ENCODE peak calls at places on chromosomes 7 and 10, in seven cellular contexts. X is mesendoderm, U is IMR-90, C is trophoblast cell, B is H9, M is mesenchymal stem cell, Y is H1. K is an unnamed sample.

GRCh38 chr7:140049339-140050024 is 13.3 kb downstream of the PARP12 start:
- DNase-seq in M (no peak), U (no peak), B (no peak), X (no peak), Y (no peak), C (no peak), K (no peak)

GRCh38 chr10:77114181-77114821 is 523.3 kb downstream of the KCNMA1 start:
- DNase-seq in X (no peak), Y (peak), C (no peak), B (peak), U (no peak), M (no peak), K (no peak)

GRCh38 chr10:112246-112645 is 23.0 kb upstream of the ZMYND11 start:
- DNase-seq in M (peak), C (peak), X (no peak), B (no peak), U (peak), Y (no peak), K (no peak)

GRCh38 chr10:2839081-2839725 is 228.1 kb upstream of the PFKP start:
- DNase-seq in Y (peak), M (peak), C (peak), U (peak), X (peak), B (peak), K (peak)

GRCh38 chr7:44534087-44534486 is 7.0 kb downstream of the NPC1L1 start:
- DNase-seq in B (no peak), M (peak), X (no peak), Y (no peak), U (peak), C (no peak), K (no peak)

GRCh38 chr7:70134029-70134445 is 535.8 kb downstream of the AUTS2 start:
- DNase-seq in Y (no peak), B (no peak), M (no peak), U (no peak), C (no peak), X (no peak), K (no peak)

GRCh38 chr7:31372538-31372937 is 32.0 kb upstream of the NEUROD6 start:
- DNase-seq in M (no peak), B (no peak), Y (no peak), X (no peak), U (no peak), C (no peak), K (no peak)

GRCh38 chr7:26399747-26400146 is 108.1 kb downstream of the SNX10 start:
- DNase-seq in C (no peak), Y (no peak), X (no peak), M (no peak), B (no peak), U (no peak), K (no peak)

GRCh38 chr10:67662415-67662814 is 33.6 kb downstream of the CTNNA3 start:
- DNase-seq in C (no peak), M (no peak), X (no peak), U (no peak), Y (no peak), B (no peak), K (no peak)

GRCh38 chr7:48411619-48412018 is 240.4 kb downstream of the ABCA13 start:
- DNase-seq in M (no peak), C (no peak), X (no peak), Y (no peak), B (no peak), U (no peak), K (no peak)

GRCh38 chr10:100930368-100930767 is 17.6 kb downstream of the SLF2 start:
- DNase-seq in M (peak), C (no peak), Y (no peak), U (peak), B (no peak), X (peak), K (no peak)

GRCh38 chr7:2224491-2224928 is 8.2 kb downstream of the MAD1L1 start:
- DNase-seq in M (no peak), Y (no peak), X (no peak), U (no peak), C (no peak), B (no peak), K (no peak)

GRCh38 chr7:107815254-107815882 is 12.3 kb upstream of the SLC26A3 start:
- DNase-seq in X (no peak), B (no peak), M (no peak), Y (no peak), C (no peak), U (no peak), K (no peak)

GRCh38 chr7:38658916-38659315 is 27.7 kb upstream of the AMPH start:
- DNase-seq in U (peak), X (no peak), B (no peak), M (no peak), C (no peak), Y (no peak), K (no peak)

GRCh38 chr10:45581497-45582385 is 90.8 kb downstream of the ZFAND4 start:
- DNase-seq in M (no peak), C (no peak), X (no peak), U (peak), B (no peak), Y (no peak), K (no peak)

GRCh38 chr10:132535065-132535651 is 2.4 kb upstream of the INPP5A start:
- DNase-seq in U (no peak), C (no peak), X (no peak), M (no peak), Y (no peak), B (no peak), K (no peak)

GRCh38 chr10:132538031-132538789 is 623 bp downstream of the INPP5A start:
- DNase-seq in U (no peak), C (no peak), M (no peak), Y (no peak), X (no peak), B (no peak), K (no peak)

GRCh38 chr10:132537713-132538020 is at the start of gene INPP5A:
- DNase-seq in U (no peak), C (no peak), B (no peak), X (no peak), Y (no peak), M (no peak), K (no peak)

GRCh38 chr10:132536964-132537712 is 449 bp upstream of the INPP5A start:
- DNase-seq in C (peak), X (peak), U (peak), B (peak), Y (peak), M (peak), K (peak)

GRCh38 chr10:132536241-132536963 is 1.2 kb upstream of the INPP5A start:
- DNase-seq in U (no peak), X (no peak), B (no peak), M (no peak), C (no peak), Y (no peak), K (no peak)
- H2BK120ac ChIP-seq in U (peak), X (no peak), B (no peak), M (peak), C (peak), Y (no peak), K (peak)

GRCh38 chr10:102306006-102306405 is 60.7 kb downstream of the GBF1 start:
- DNase-seq in B (no peak), U (no peak), Y (no peak), C (no peak), X (no peak), M (no peak), K (no peak)
- H2BK120ac ChIP-seq in B (no peak), U (no peak), Y (no peak), C (no peak), X (no peak), M (no peak), K (no peak)

GRCh38 chr7:24284699-24285506 is 913 bp downstream of the NPY start:
- DNase-seq in M (peak), C (no peak), B (peak), X (peak), Y (no peak), U (no peak), K (peak)

GRCh38 chr7:24291271-24291670 is 7.3 kb downstream of the NPY start:
- DNase-seq in M (no peak), U (no peak), B (no peak), Y (no peak), C (no peak), X (peak), K (no peak)

GRCh38 chr7:24290004-24290641 is 6.1 kb downstream of the NPY start:
- DNase-seq in X (peak), B (peak), U (peak), Y (no peak), M (peak), C (peak), K (no peak)
- H2BK120ac ChIP-seq in X (no peak), B (no peak), U (no peak), Y (no peak), M (no peak), C (no peak), K (no peak)

DNA sequence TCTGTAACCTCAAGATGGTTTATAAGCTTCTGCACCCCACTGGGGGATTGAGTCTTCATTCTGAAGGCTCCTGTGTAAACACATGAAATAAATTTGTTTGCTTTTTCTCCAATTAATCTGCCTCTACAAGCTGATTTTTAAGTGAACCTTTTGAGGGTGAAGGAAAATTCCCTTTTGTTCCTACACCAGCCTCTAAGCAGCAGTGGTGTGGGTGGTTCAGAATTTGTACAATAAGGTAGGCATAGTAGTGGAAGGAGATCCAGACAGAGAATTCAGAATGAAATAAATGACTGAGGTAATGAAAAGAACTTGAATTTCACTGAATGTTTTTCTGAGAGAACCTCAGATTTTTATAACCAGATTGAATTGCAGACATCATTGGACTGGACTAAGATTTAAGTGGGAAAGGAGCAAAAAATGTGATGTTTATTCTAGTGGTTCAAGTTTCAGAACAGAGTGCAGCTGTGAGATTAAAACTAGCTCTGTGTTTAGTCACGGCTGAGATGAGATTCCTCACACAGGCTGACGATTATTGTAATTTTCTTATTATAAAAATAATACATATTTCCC is 1162.1 kb downstream of the TYW1 start:
- DNase-seq in M (no peak), Y (no peak), C (no peak), X (no peak), B (no peak), U (no peak), K (no peak)
- H2BK120ac ChIP-seq in M (no peak), Y (no peak), C (no peak), X (no peak), B (no peak), U (no peak), K (no peak)

GRCh38 chr7:36984051-36984492 is 259.8 kb upstream of the AOAH start:
- DNase-seq in X (no peak), M (no peak), C (no peak), U (no peak), B (no peak), Y (no peak), K (no peak)

GRCh38 chr7:36985866-36986402 is 261.6 kb upstream of the AOAH start:
- DNase-seq in C (no peak), X (no peak), M (no peak), Y (no peak), B (no peak), U (no peak), K (no peak)

GRCh38 chr7:36984710-36985308 is 260.5 kb upstream of the AOAH start:
- DNase-seq in C (no peak), B (no peak), X (no peak), U (no peak), Y (no peak), M (no peak), K (no peak)

GRCh38 chr7:36987363-36987724 is 263.1 kb upstream of the AOAH start:
- DNase-seq in C (no peak), M (no peak), B (no peak), Y (no peak), U (no peak), X (no peak), K (no peak)

DNA sequence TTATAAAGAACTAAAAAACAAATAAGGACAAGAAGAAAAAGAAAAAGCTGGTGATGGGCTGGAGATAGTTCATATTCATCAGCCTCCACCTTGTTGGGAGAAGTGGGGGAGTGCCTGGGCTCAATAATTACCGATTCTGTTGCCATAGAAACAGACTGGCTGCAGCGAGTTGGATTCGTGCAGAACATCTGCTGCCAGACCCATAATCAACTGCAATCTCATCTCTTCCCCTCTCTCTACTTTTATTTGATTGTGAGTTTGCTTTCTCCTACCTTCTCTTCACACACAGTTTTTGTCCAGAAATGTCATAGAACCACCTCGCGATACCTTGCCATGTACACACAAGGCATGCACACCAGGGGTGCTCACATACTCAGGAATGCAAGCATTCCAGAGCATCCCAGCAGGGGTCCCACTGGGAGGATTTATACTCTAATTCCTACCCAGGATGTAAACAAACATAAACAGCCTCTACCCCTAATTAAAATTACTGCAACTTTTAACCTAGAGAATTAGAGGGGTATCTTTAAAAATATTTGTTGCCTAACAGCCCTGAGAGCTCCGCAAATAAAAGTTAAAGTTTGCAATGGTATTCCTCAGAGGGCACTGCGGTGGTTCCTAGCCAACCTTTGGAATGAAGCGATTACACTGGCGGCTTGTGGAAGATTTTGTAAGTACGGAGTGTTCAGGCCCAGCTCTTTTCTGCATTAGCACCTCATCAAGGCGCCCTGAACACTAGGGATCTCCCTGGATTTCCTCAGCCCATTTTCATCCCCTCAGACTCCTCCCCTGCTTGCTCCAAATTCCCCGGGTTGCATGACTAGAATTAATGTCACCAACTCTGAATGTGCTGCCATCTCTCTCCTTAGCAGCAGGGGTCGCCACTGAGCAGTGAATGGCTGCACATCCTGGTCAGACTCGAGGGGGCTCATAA is 262.4 kb upstream of the AOAH start:
- DNase-seq in X (peak), M (peak), B (peak), Y (peak), U (peak), C (peak), K (peak)
- H2BK120ac ChIP-seq in X (no peak), M (no peak), B (no peak), Y (no peak), U (peak), C (no peak), K (no peak)

DNA sequence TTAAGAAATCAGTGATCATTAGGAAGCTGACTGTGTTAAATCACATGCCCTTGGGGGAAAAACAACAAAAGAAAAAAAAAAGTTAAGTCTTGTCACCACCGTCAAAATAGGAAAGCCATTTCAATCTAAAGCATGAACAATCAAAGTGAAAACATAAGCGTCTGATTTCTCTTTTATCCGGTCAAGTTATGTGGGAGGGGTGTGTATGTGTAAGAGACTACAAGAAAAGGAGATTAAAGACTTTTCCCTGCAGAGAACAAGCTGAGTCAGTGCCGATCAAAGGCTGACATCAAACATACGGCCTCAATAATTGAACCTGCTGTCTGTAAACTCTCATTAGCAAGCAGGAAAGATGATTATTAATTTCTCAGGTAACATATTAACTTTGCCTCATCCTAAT is 648.9 kb upstream of the SORCS1 start:
- DNase-seq in U (no peak), Y (no peak), C (no peak), M (no peak), B (no peak), X (no peak), K (no peak)
- H2BK120ac ChIP-seq in U (no peak), Y (no peak), C (no peak), M (no peak), B (no peak), X (no peak), K (no peak)

GRCh38 chr7:10469476-10469875 is 504.2 kb upstream of the PHF14 start:
- DNase-seq in X (no peak), U (no peak), C (peak), B (no peak), Y (no peak), M (no peak), K (no peak)

GRCh38 chr7:10471280-10471679 is 502.4 kb upstream of the PHF14 start:
- DNase-seq in C (no peak), U (no peak), M (no peak), Y (no peak), X (no peak), B (no peak), K (no peak)

GRCh38 chr7:10473569-10473968 is 500.1 kb upstream of the PHF14 start:
- DNase-seq in X (no peak), Y (no peak), C (no peak), U (no peak), B (no peak), M (no peak), K (no peak)

GRCh38 chr7:10472115-10472514 is 501.6 kb upstream of the PHF14 start:
- DNase-seq in X (no peak), C (no peak), M (no peak), U (no peak), B (no peak), Y (no peak), K (no peak)

GRCh38 chr7:10468908-10469307 is 504.8 kb upstream of the PHF14 start:
- DNase-seq in C (no peak), U (no peak), X (no peak), M (no peak), B (no peak), Y (no peak), K (no peak)
- H2BK120ac ChIP-seq in C (no peak), U (no peak), X (no peak), M (no peak), B (no peak), Y (no peak), K (no peak)

GRCh38 chr10:102916173-102916572 is 1.9 kb upstream of the CNNM2 start:
- DNase-seq in X (no peak), M (no peak), B (peak), Y (no peak), C (no peak), U (no peak), K (no peak)
- H2BK120ac ChIP-seq in X (no peak), M (no peak), B (no peak), Y (no peak), C (no peak), U (no peak), K (no peak)